ENCODE peak calls at places on chromosomes 11 and 22, in nine cellular contexts. P is lung, W is lower leg skin, G is cardiac fibroblast, E is mammary epithelial cell, Y is ovary, V is fibroblast of lung, M is choroid plexus epithelial cell, I is AG10803. Q is an unnamed sample.

GRCh38 chr22:40332319-40332781 is 13.9 kb upstream of the ADSL start:
- DNase-seq in M (peak), G (peak), W (no peak), E (no peak), P (no peak), Y (no peak), V (peak), I (no peak), Q (peak)

GRCh38 chr22:46052801-46053562 is 76.0 kb upstream of the WNT7B start:
- DNase-seq in M (peak), P (peak), W (peak), V (peak), E (peak), I (peak), G (peak), Y (peak), Q (peak)

GRCh38 chr11:78940500-78941225 is 366.0 kb upstream of the NARS2 start:
- DNase-seq in E (no peak), W (no peak), Y (no peak), P (no peak), I (no peak), M (no peak), V (no peak), G (no peak), Q (no peak)

GRCh38 chr22:39994046-39994565 is 648 bp upstream of the FAM83F start:
- DNase-seq in M (no peak), E (no peak), G (no peak), I (peak), W (no peak), P (no peak), V (no peak), Y (no peak), Q (no peak)

GRCh38 chr11:47257518-47258316 is at the start of gene NR1H3:
- DNase-seq in G (peak), M (peak), E (peak), Y (peak), P (peak), W (peak), V (peak), I (peak), Q (peak)

GRCh38 chr11:58625826-58626460 is 3.5 kb downstream of the CNTF start:
- DNase-seq in V (peak), P (no peak), G (peak), Y (no peak), E (peak), I (peak), W (no peak), M (peak), Q (peak)

GRCh38 chr11:121703166-121703565 is 250.4 kb upstream of the SORL1-AS1 start:
- DNase-seq in V (peak), Y (no peak), I (no peak), W (no peak), P (no peak), G (no peak), E (no peak), M (no peak), Q (no peak)

GRCh38 chr11:118202599-118203422 is 22.0 kb downstream of the JAML start:
- DNase-seq in I (no peak), E (no peak), M (no peak), G (no peak), W (no peak), Y (no peak), P (no peak), V (no peak), Q (no peak)

GRCh38 chr11:126307706-126308105 is 3.8 kb downstream of the DCPS start:
- DNase-seq in I (peak), Y (no peak), P (no peak), G (peak), M (peak), E (peak), V (peak), W (no peak), Q (peak)

GRCh38 chr11:1369371-1370005 is 20.2 kb upstream of the BRSK2 start:
- DNase-seq in V (no peak), Y (no peak), E (no peak), I (no peak), G (no peak), W (no peak), M (no peak), P (no peak), Q (no peak)

GRCh38 chr11:75347781-75348613 is 3.5 kb downstream of the ARRB1 start:
- DNase-seq in M (peak), W (no peak), I (peak), P (no peak), V (peak), G (peak), Y (peak), E (no peak), Q (peak)

GRCh38 chr11:36019722-36020121 is 75.9 kb downstream of the LDLRAD3 start:
- DNase-seq in I (no peak), M (no peak), Y (no peak), V (no peak), G (no peak), P (no peak), W (no peak), E (peak), Q (no peak)

GRCh38 chr11:7690648-7691047 is 15.6 kb downstream of the OVCH2 start:
- DNase-seq in I (no peak), E (no peak), G (peak), W (no peak), P (no peak), V (peak), Y (no peak), M (no peak), Q (peak)

GRCh38 chr22:24421428-24421931 is 5.9 kb upstream of the ADORA2A start:
- DNase-seq in E (no peak), I (no peak), P (no peak), W (no peak), M (no peak), Y (no peak), G (no peak), V (no peak), Q (no peak)

GRCh38 chr11:127485541-127485940 is 485.0 kb upstream of the KIRREL3 start:
- DNase-seq in I (no peak), P (no peak), Y (no peak), E (peak), G (no peak), V (no peak), W (no peak), M (peak), Q (no peak)

GRCh38 chr11:107608809-107609208 is 17.9 kb downstream of the ELMOD1 start:
- DNase-seq in W (no peak), Y (no peak), E (no peak), I (no peak), P (no peak), G (no peak), M (no peak), V (no peak), Q (no peak)

GRCh38 chr22:22235564-22235963 is 9.0 kb upstream of the VPREB1 start:
- DNase-seq in I (no peak), V (peak), M (peak), G (peak), P (no peak), W (no peak), E (peak), Y (no peak), Q (peak)

GRCh38 chr11:84333196-84333595 is 1047.0 kb upstream of the CCDC90B start:
- DNase-seq in I (no peak), V (no peak), E (no peak), W (no peak), Y (no peak), M (no peak), G (no peak), P (no peak), Q (peak)

GRCh38 chr11:100869328-100869727 is 182.2 kb downstream of the ARHGAP42 start:
- DNase-seq in Y (no peak), I (no peak), W (no peak), G (no peak), E (no peak), P (no peak), M (no peak), V (no peak), Q (no peak)

GRCh38 chr22:39184586-39185577 is 32.4 kb upstream of the CBX7 start:
- DNase-seq in M (peak), P (no peak), E (no peak), W (no peak), Y (no peak), V (peak), I (peak), G (peak), Q (no peak)

GRCh38 chr22:42180349-42180842 is 49.8 kb upstream of the CYP2D6 start:
- DNase-seq in I (peak), Y (peak), M (no peak), W (peak), G (no peak), E (no peak), P (no peak), V (peak), Q (peak)

GRCh38 chr11:27158763-27159679 is 118.4 kb downstream of the BBOX1 start:
- DNase-seq in M (peak), P (no peak), E (peak), V (peak), Y (peak), W (peak), G (peak), I (peak), Q (peak)

GRCh38 chr11:124884340-124884739 is 13.3 kb downstream of the ROBO4 start:
- DNase-seq in P (no peak), W (no peak), G (no peak), M (no peak), E (no peak), I (no peak), Y (no peak), V (no peak), Q (no peak)

GRCh38 chr11:78241475-78241874 is 52.8 kb downstream of the USP35 start:
- DNase-seq in W (no peak), I (no peak), E (no peak), G (no peak), M (no peak), Y (no peak), V (no peak), P (no peak), Q (no peak)

GRCh38 chr22:24542641-24543040 is 12.3 kb downstream of the GUCD1 start:
- DNase-seq in E (no peak), Y (no peak), G (no peak), M (no peak), P (peak), V (no peak), I (no peak), W (no peak), Q (no peak)

GRCh38 chr11:28736256-28736655 is 628.1 kb downstream of the METTL15 start:
- DNase-seq in Y (no peak), G (no peak), M (no peak), W (no peak), E (no peak), V (no peak), I (no peak), P (no peak), Q (no peak)

GRCh38 chr22:34776827-34777226 is 289.1 kb upstream of the ISX start:
- DNase-seq in Y (no peak), G (no peak), E (peak), I (peak), V (no peak), P (no peak), M (no peak), W (no peak), Q (no peak)

GRCh38 chr22:26986051-26986881 is 328.9 kb downstream of the MIAT start:
- DNase-seq in M (no peak), G (no peak), W (no peak), E (no peak), P (no peak), V (no peak), Y (no peak), I (no peak), Q (no peak)

GRCh38 chr11:32893091-32893946 is 708 bp downstream of the QSER1 start:
- DNase-seq in I (peak), E (peak), Y (peak), P (peak), V (peak), W (peak), M (peak), G (peak), Q (peak)

DNA sequence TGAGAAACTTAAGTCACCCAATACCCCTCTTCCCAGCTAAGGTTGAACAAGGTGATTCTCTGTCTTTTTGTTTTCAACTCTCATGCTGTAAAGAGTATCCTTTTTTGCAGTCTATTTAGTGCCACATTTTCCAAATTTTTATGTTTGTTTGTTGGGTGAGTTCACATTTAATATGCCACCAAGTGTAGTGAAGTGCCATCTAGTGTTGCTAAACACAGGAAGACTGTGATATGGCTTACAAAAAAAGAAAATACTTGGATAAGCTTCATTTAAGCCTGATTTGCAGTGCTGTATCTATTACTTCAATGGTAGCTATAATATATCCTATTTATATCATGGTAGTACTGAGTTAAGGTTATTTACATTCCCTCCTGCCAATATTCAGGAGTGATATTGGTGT is 319.2 kb upstream of the CHORDC1 start:
- DNase-seq in M (no peak), V (no peak), E (no peak), I (no peak), P (no peak), W (no peak), Y (no peak), G (no peak), Q (no peak)
- TF ChIP-seq CTCF in M (no peak), V (no peak), E (no peak), I (no peak), P (no peak), W (no peak), Y (no peak), G (no peak), Q (no peak)

DNA sequence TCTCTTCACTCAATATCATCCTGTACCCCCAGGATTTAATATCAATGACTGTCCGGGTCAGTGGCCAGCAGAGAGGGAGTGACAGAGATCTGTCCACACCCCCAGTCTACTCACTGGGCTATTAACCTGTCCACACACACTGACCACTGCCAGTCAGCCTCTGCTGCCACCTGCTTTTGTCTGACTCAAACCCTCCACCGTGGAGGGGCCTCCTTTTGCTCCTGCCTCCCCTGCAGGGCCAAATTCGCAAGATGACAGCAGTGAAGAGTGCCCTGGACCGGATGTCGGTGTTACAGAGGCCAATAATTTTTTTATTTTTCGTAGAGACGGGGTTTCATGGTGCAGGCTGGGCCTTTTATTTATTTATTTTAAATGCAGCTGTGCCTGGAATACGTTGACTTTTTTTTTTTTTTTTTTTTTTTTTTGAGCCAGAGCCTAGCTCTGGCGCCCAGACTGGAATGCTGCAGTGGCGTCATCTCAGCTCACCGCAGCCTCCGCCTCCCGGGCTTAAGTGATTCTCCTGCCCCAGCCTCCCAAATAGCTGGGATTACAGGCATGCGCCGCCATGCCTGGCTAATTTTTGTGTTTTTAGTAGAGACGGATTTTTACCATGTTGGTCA is 5.1 kb downstream of the PDXP start:
- DNase-seq in I (peak), G (no peak), V (peak), E (no peak), M (no peak), Y (no peak), W (no peak), P (no peak), Q (no peak)
- H3K4me3 ChIP-seq in I (no peak), G (no peak), V (no peak), E (no peak), M (no peak), Y (no peak), W (no peak), P (no peak), Q (no peak)

GRCh38 chr11:295351-296205 is 3.7 kb downstream of the IFITM5 start:
- DNase-seq in Y (peak), P (no peak), M (no peak), W (no peak), E (no peak), V (no peak), I (no peak), G (no peak), Q (no peak)

GRCh38 chr11:297666-298405 is 1.5 kb downstream of the IFITM5 start:
- DNase-seq in P (no peak), V (no peak), G (no peak), E (no peak), W (no peak), M (no peak), Y (peak), I (peak), Q (peak)

GRCh38 chr11:296206-296975 is 2.9 kb downstream of the IFITM5 start:
- DNase-seq in P (no peak), W (no peak), E (no peak), G (no peak), I (no peak), V (no peak), Y (peak), M (no peak), Q (no peak)

GRCh38 chr11:298406-299065 is 790 bp downstream of the IFITM5 start:
- DNase-seq in I (no peak), M (no peak), W (no peak), G (no peak), V (no peak), P (no peak), E (no peak), Y (peak), Q (no peak)

GRCh38 chr11:296976-297665 is 2.2 kb downstream of the IFITM5 start:
- DNase-seq in E (no peak), G (no peak), P (no peak), Y (peak), V (no peak), I (peak), W (no peak), M (no peak), Q (peak)
- TF ChIP-seq CTCF in E (no peak), G (no peak), P (no peak), Y (no peak), V (no peak), I (no peak), W (no peak), M (no peak), Q (no peak)

DNA sequence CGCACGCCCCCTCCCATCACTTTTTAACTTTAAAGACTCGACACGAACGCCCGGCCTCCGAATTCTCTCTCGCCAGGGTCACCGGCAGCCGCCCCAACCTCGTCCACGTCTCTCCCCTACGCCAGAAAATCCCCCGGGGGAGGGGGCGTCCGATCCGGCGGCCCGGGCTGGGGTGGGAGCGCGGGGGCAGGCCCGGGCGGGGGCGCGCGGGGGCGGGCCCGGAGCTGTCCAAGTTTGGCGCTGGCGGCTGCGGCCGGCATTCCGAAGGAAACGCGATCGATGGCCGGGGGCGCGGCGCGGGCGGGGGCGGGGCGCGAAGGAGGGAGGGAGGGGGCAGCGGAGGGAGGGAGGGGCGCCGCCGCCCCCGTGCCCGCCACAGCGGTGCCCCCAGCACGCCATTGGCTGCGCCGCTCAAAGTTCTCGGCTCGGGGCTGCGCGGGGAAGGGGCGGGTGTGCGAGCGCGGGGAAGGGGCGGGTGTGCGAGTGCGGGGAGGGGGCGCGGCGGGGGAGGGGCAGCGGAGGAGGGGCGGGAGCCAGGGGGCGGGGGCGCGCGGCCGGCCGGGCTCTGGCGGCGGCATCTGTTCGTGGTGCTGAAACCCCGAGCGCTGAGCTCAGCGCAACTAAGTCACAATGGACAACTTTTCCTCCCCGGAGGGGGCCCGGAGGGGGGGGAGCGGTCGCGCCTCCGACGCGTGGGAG is 2.4 kb downstream of the PHF21B start:
- DNase-seq in V (peak), P (no peak), Y (peak), M (peak), E (peak), G (peak), I (no peak), W (no peak), Q (no peak)
- H3K4me3 ChIP-seq in V (no peak), P (no peak), Y (peak), M (no peak), E (no peak), G (no peak), I (no peak), W (no peak), Q (no peak)

GRCh38 chr11:132186699-132187098 is 816.3 kb downstream of the NTM start:
- DNase-seq in M (no peak), W (no peak), G (no peak), V (no peak), Y (no peak), E (no peak), P (no peak), I (no peak), Q (no peak)
- TF ChIP-seq CTCF in M (peak), W (no peak), G (peak), V (peak), Y (no peak), E (no peak), P (no peak), I (no peak), Q (peak)

GRCh38 chr11:92227233-92227593 is 2.6 kb downstream of the FAT3 start:
- DNase-seq in P (no peak), Y (no peak), I (no peak), G (no peak), M (no peak), E (no peak), V (no peak), W (no peak), Q (no peak)
- H3K4me3 ChIP-seq in P (no peak), Y (no peak), I (peak), G (no peak), M (no peak), E (no peak), V (no peak), W (no peak), Q (no peak)

DNA sequence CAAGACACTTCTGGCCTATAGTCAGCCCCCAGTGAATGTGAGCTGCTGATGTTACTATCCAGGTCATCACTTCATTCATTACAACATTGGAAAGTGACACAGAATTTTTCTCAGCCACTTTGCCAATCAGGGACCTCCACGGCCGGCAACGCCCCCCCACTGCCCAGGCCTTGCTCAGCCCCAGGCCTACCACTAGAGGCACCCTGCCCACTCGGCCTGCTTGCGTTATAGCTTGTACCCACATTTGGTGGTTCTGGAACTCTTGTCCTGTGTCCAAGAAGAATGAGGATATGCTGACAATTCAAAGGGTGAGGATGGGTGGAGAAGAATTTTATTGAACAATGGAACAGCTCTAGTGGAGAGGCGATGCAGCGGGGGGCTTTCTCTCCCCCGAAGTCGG is 96.2 kb downstream of the TSPAN18 start:
- DNase-seq in V (no peak), M (no peak), E (no peak), I (no peak), W (no peak), G (no peak), P (no peak), Y (no peak), Q (no peak)
- TF ChIP-seq CTCF in V (no peak), M (peak), E (no peak), I (peak), W (no peak), G (peak), P (no peak), Y (no peak), Q (peak)

GRCh38 chr22:36053242-36054147 is 24.9 kb upstream of the RBFOX2 start:
- DNase-seq in E (no peak), W (no peak), Y (no peak), V (no peak), G (no peak), M (no peak), P (no peak), I (no peak), Q (no peak)
- H3K4me3 ChIP-seq in E (no peak), W (no peak), Y (no peak), V (no peak), G (no peak), M (no peak), P (no peak), I (no peak), Q (no peak)

GRCh38 chr11:65806972-65807371 is 20.1 kb downstream of the OVOL1 start:
- DNase-seq in M (no peak), Y (no peak), V (no peak), W (no peak), P (no peak), I (no peak), E (no peak), G (no peak), Q (no peak)

GRCh38 chr11:65811764-65812475 is 21.8 kb upstream of the SNX32 start:
- DNase-seq in Y (no peak), V (no peak), P (no peak), W (no peak), E (no peak), M (no peak), G (peak), I (no peak), Q (no peak)

GRCh38 chr11:65808744-65809341 is 22.0 kb downstream of the OVOL1 start:
- DNase-seq in W (no peak), M (no peak), V (no peak), E (no peak), I (no peak), Y (no peak), G (no peak), P (no peak), Q (no peak)

GRCh38 chr11:65809496-65809895 is 22.6 kb downstream of the OVOL1 start:
- DNase-seq in G (no peak), V (no peak), M (no peak), Y (no peak), W (no peak), P (no peak), E (no peak), I (no peak), Q (no peak)

GRCh38 chr11:65810046-65810868 is 23.4 kb downstream of the OVOL1 start:
- DNase-seq in M (no peak), I (no peak), W (no peak), Y (no peak), P (no peak), V (no peak), G (no peak), E (no peak), Q (no peak)
- TF ChIP-seq CTCF in M (no peak), I (no peak), W (no peak), Y (no peak), P (no peak), V (no peak), G (no peak), E (no peak), Q (no peak)

Q was measured in fibroblast of the aortic adventitia.